ENCODE peak calls at places on chromosome 5, in nine cellular contexts. U, L, I, A, N, K, C, Y and O are unnamed samples. For H3K36me3, the result is how much of the 10 kb centered on the place peaks cover.

GRCh38 chr5:15946026-15946425 is 233.6 kb downstream of the MARCHF11 start:
- DNase-seq in C (no peak), I (no peak), K (no peak), U (no peak), L (no peak), N (no peak), A (no peak), Y (no peak), O (peak)

GRCh38 chr5:67154518-67155206 is 41.9 kb downstream of the CD180 start:
- DNase-seq in Y (no peak), N (no peak), I (no peak), U (no peak), K (no peak), C (no peak), L (no peak), A (no peak), O (no peak)

GRCh38 chr5:28165116-28165515 is 1126.7 kb upstream of the CDH9 start:
- DNase-seq in U (peak), A (no peak), L (no peak), N (peak), C (no peak), I (peak), Y (no peak), K (no peak), O (peak)

GRCh38 chr5:112551437-112552018 is 132.5 kb upstream of the EPB41L4A start:
- DNase-seq in K (peak), A (peak), U (peak), I (no peak), N (peak), L (no peak), C (no peak), Y (no peak), O (peak)

GRCh38 chr5:34915856-34916192 is 313 bp downstream of the BRIX1 start:
- DNase-seq in U (peak), A (no peak), I (no peak), L (no peak), K (no peak), Y (no peak), N (no peak), C (no peak), O (no peak)

GRCh38 chr5:137752873-137753226 is 1.3 kb downstream of the HNRNPA0 start:
- DNase-seq in U (peak), Y (no peak), L (no peak), I (no peak), C (no peak), N (peak), A (no peak), K (no peak), O (no peak)

GRCh38 chr5:58201922-58202648 is 257.8 kb downstream of the PLK2 start:
- DNase-seq in I (peak), K (no peak), L (no peak), A (no peak), N (no peak), Y (no peak), C (no peak), U (no peak), O (peak)

GRCh38 chr5:137254153-137254552 is 245.0 kb downstream of the SPOCK1 start:
- DNase-seq in C (no peak), I (no peak), L (no peak), K (no peak), Y (no peak), A (no peak), U (no peak), N (no peak), O (peak)

GRCh38 chr5:137778772-137779564 is 24.8 kb upstream of the HNRNPA0 start:
- DNase-seq in Y (no peak), N (peak), L (no peak), I (peak), U (peak), A (peak), K (peak), C (no peak), O (peak)

GRCh38 chr5:176595386-176595943 is 14.5 kb downstream of the GPRIN1 start:
- DNase-seq in I (peak), U (no peak), K (no peak), A (no peak), Y (no peak), C (no peak), N (no peak), L (no peak), O (no peak)

GRCh38 chr5:129096382-129096991 is 1.9 kb downstream of the ISOC1 start:
- DNase-seq in C (no peak), U (no peak), L (no peak), Y (no peak), K (no peak), A (no peak), I (no peak), N (peak), O (no peak)

GRCh38 chr5:154405078-154405792 is 40.6 kb upstream of the SAP30L start:
- DNase-seq in U (peak), A (peak), C (peak), I (peak), N (peak), Y (peak), K (peak), L (peak), O (peak)

GRCh38 chr5:113447651-113448050 is 12.9 kb upstream of the TSSK1B start:
- DNase-seq in I (no peak), C (no peak), K (no peak), N (no peak), A (no peak), Y (no peak), U (no peak), L (no peak), O (no peak)

GRCh38 chr5:35067985-35068384 is 20.2 kb upstream of the AGXT2 start:
- DNase-seq in U (no peak), L (no peak), C (no peak), N (no peak), I (no peak), A (no peak), K (no peak), Y (no peak), O (peak)

GRCh38 chr5:103409013-103409670 is 150.6 kb downstream of the MACIR start:
- DNase-seq in N (no peak), A (no peak), U (no peak), Y (no peak), K (no peak), L (no peak), I (no peak), C (no peak), O (no peak)

GRCh38 chr5:68749648-68750047 is 344.2 kb upstream of the SLC30A5 start:
- DNase-seq in L (no peak), A (peak), C (no peak), I (no peak), N (no peak), K (no peak), Y (no peak), U (peak), O (no peak)

GRCh38 chr5:37849641-37850040 is 9.8 kb upstream of the GDNF start:
- DNase-seq in U (no peak), Y (no peak), L (no peak), A (no peak), K (no peak), I (no peak), C (no peak), N (no peak), O (no peak)

GRCh38 chr5:1011226-1011631 is 2.6 kb downstream of the NKD2 start:
- DNase-seq in L (no peak), U (peak), K (no peak), I (peak), C (peak), A (peak), N (peak), Y (peak), O (no peak)

GRCh38 chr5:96997265-96997859 is 61.5 kb downstream of the LNPEP start:
- DNase-seq in I (no peak), A (peak), N (peak), Y (no peak), L (no peak), K (peak), U (peak), C (no peak), O (peak)

GRCh38 chr5:89338935-89339334 is 456.0 kb upstream of the MEF2C start:
- DNase-seq in K (no peak), I (no peak), U (peak), L (no peak), N (no peak), C (no peak), Y (no peak), A (no peak), O (peak)

GRCh38 chr5:96629774-96630173 is 32.4 kb upstream of the CAST start:
- DNase-seq in N (peak), I (peak), K (peak), U (peak), Y (no peak), L (no peak), C (no peak), A (no peak), O (peak)

GRCh38 chr5:61327761-61328753 is 4.0 kb upstream of the ZSWIM6 start:
- DNase-seq in N (peak), U (peak), Y (no peak), I (peak), A (peak), C (no peak), K (no peak), L (no peak), O (peak)

GRCh38 chr5:143635146-143635752 is 176.7 kb upstream of the HMHB1 start:
- DNase-seq in N (no peak), I (no peak), K (no peak), A (no peak), Y (no peak), U (peak), L (no peak), C (no peak), O (peak)

GRCh38 chr5:2869471-2869870 is 118.0 kb upstream of the IRX2 start:
- DNase-seq in Y (no peak), N (no peak), K (no peak), L (no peak), C (no peak), I (no peak), A (no peak), U (no peak), O (no peak)

GRCh38 chr5:106092455-106092854 is 1578.3 kb downstream of the EFNA5 start:
- DNase-seq in C (no peak), I (no peak), N (no peak), K (no peak), A (no peak), L (no peak), Y (no peak), U (no peak), O (peak)

GRCh38 chr5:106089073-106089472 is 1581.7 kb downstream of the EFNA5 start:
- DNase-seq in I (no peak), Y (no peak), L (no peak), N (no peak), K (no peak), U (no peak), C (no peak), A (no peak), O (peak)

GRCh38 chr5:106094128-106094726 is 1576.5 kb downstream of the EFNA5 start:
- DNase-seq in A (no peak), Y (no peak), U (peak), K (no peak), I (no peak), L (no peak), N (peak), C (no peak), O (peak)

GRCh38 chr5:106094836-106095235 is 1575.9 kb downstream of the EFNA5 start:
- DNase-seq in I (no peak), K (no peak), A (no peak), N (no peak), U (no peak), C (no peak), Y (no peak), L (no peak), O (no peak)

DNA sequence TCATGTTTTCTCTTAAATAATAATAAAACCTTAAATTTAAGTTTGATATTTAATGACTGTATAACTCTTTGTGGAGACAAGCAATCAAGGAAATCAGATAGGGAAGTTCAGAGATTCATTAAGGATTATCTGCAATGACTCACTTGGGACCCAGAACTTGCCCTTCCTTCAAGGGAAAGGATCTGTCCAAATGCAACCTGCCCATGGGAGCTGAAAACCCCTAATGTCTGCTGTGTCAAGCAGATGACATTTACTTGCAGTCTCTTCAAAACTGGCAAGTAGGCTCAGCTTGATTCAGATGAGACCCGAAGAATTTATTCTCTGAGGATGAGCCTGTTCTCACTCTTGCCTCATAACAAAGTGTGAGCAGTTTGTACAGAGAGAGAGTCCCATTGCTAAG is 1577.6 kb downstream of the EFNA5 start:
- DNase-seq in L (no peak), I (no peak), Y (no peak), A (no peak), K (no peak), N (no peak), C (no peak), U (peak), O (no peak)
- H3K36me3 ChIP-seq in L (under half), I (under half), Y (under half), A (under half), K (under half), N (under half), C (under half), U (under half), O (under half)

DNA sequence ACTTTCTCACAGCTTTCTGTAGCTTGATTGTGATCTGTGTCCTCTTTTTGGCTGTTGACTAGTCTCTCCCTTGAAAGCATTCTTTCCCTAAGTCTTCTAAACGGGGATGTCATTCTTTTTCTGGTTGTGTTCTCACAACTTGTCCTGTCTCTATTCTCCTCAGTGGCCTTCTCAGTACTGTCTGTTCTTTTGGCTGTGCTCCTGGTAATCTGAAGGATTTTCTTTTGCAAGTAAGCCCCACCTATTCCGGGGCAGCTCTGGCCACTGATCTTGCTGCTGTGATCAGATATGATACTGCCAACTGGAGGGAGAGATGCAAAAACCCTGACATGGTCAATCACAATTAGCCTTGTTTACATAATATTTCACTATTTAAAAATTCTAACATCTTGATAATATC is 172.2 kb downstream of the CDC42SE2 start:
- DNase-seq in L (peak), C (no peak), A (no peak), I (no peak), Y (no peak), U (no peak), N (no peak), K (no peak), O (no peak)
- H3K36me3 ChIP-seq in L (half or more), C (half or more), A (half or more), I (under half), Y (under half), U (under half), N (under half), K (under half), O (under half)

DNA sequence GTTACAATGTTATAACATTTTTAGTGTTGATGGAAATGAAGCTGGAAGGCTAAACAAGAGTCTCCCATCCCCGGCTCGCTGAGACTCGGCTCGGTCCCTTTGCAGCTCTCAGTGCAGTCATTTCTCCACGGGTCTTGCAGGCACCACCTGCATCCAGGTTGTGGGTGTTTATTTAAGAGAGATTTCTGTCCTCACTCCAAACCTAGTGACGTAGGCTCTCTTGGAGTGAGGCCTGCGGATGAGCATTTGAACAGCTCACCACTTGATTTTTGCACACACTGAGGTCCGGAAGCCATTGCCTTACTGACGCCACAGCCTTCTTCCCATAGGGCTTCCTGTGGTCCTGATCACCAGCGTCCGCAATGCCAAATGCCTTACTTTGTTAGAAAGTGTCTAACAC is 197.7 kb upstream of the OTULINL start:
- DNase-seq in N (no peak), C (no peak), I (no peak), Y (no peak), L (no peak), U (no peak), K (no peak), A (no peak), O (no peak)
- H3K36me3 ChIP-seq in N (under half), C (half or more), I (half or more), Y (under half), L (half or more), U (under half), K (under half), A (under half), O (half or more)

DNA sequence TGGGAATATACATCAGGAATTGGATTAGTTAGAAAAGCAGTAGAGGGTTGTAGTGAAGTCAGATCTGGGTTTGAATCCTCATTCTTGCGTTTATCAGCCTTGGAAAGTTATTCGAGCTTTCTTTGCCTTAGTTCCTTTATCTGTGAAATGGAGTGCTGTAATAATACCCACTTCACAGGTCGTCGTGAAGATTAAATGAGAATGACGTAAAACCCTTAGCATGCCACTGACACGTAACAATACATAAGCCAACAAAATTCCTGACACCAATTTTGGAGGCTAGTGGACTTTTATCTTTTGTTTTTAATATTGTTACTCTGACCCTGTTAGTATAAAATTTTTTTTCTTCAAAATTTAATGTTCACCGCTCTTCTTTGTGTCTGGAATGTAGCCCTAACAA is 3.4 kb downstream of the SKP2 start:
- DNase-seq in I (no peak), L (no peak), N (peak), U (no peak), A (no peak), Y (no peak), C (no peak), K (no peak), O (no peak)
- H3K36me3 ChIP-seq in I (under half), L (half or more), N (under half), U (under half), A (under half), Y (under half), C (half or more), K (under half), O (under half)

DNA sequence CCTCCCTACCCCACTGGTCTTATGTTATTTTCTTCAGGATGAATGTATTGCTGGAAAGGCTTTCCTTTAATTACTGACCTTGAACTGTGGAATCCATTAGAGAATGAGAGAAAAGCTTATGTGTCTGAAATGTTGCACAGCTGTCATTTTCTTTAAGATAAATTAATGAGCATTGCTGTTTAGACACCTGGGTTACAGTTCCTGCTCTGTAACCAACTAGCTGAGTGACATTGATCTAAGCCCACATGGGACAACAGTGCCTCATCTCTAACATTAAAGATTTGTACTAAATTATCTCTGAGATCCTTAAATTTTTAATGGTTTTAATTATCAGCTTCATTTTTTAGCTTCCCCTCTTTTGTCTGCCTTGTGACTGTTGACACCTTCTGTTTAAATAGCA is 507.0 kb downstream of the TAF11L14 start:
- DNase-seq in A (no peak), I (no peak), C (no peak), K (no peak), U (no peak), N (no peak), L (no peak), Y (no peak), O (no peak)
- H3K36me3 ChIP-seq in A (under half), I (under half), C (under half), K (under half), U (under half), N (under half), L (under half), Y (under half), O (under half)

DNA sequence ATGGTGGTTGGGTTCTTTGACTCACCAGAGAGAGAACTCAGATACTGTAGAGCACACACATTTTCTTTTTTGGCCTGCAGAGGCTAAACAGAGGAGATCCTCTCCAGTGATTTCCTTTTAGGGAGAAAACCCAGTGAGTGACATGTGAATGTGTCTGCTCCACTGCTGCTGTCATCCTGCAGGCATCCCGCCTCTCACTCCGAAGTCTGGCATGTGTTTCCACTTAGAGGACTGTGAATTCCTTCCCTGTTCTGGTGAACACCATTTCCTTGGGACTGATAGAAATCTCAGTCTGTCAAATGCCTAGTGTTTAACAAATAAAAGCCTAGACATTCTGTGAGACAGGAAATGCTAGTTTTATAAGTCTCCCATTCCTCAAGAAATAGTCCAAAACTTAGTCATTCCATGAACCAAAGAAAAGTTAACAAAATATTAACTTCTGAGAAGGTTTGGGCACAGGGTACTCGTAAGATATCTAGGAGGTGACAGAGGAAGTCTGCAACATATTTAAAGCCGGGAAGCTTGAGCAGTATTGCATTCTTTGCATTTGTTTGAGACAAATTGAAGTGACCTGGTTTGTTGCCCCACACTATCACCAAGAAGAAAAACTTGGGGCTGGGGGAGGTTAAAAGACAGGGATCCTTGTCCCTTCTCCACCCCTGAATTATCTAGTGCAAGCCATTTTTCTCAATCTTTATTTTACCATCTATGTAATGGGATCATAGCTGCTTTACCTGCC is 74.9 kb upstream of the NIPAL4 start:
- DNase-seq in I (peak), Y (no peak), C (no peak), K (no peak), U (peak), L (peak), A (no peak), N (peak), O (peak)
- H3K36me3 ChIP-seq in I (under half), Y (under half), C (under half), K (under half), U (under half), L (under half), A (half or more), N (under half), O (under half)